ENCODE peak calls at places on chromosome 2, in five cellular contexts. C, F, O, R and L are unnamed samples.
A peak's percentile ranks its signal among the peaks of the same experiment; 100 is the strongest.

GRCh38 chr2:190342601-190343000 is 788 bp upstream of the INPP1 start:
- DNase-seq in C (no peak), F (no peak), O (no peak), R (no peak), L (no peak)

GRCh38 chr2:181891258-181891965 is at the start of gene ITPRID2:
- DNase-seq in C (peak; percentile 67), F (peak; percentile 31), O (peak; percentile 97), R (peak; percentile 94), L (peak; percentile 96)

GRCh38 chr2:10057231-10058107 is 14.1 kb downstream of the KLF11 start:
- DNase-seq in C (peak; percentile 75), F (no peak), O (peak; percentile 94), R (peak; percentile 84), L (peak; percentile 82)

GRCh38 chr2:200538139-200538538 is 12.1 kb downstream of the SGO2 start:
- DNase-seq in C (no peak), F (no peak), O (no peak), R (no peak), L (no peak)

GRCh38 chr2:1168856-1169255 is 218.2 kb downstream of the SNTG2 start:
- DNase-seq in C (no peak), F (no peak), O (no peak), R (no peak), L (no peak)

GRCh38 chr2:170493698-170494097 is 221.4 kb upstream of the SP5 start:
- DNase-seq in C (no peak), F (no peak), O (no peak), R (no peak), L (no peak)

GRCh38 chr2:96899084-96899735 is 29.3 kb upstream of the SEMA4C start:
- DNase-seq in C (peak; percentile 21), F (no peak), O (no peak), R (no peak), L (no peak)

GRCh38 chr2:197179744-197180498 is 130.7 kb downstream of the ANKRD44 start:
- DNase-seq in C (peak; percentile 25), F (no peak), O (no peak), R (peak; percentile 76), L (no peak)

GRCh38 chr2:152444448-152444847 is 109.5 kb downstream of the FMNL2 start:
- DNase-seq in C (no peak), F (no peak), O (no peak), R (no peak), L (no peak)

GRCh38 chr2:5689790-5690189 is 2.4 kb upstream of the SOX11 start:
- DNase-seq in C (no peak), F (no peak), O (no peak), R (no peak), L (no peak)

GRCh38 chr2:168025487-168026203 is 221.8 kb downstream of the STK39 start:
- DNase-seq in C (no peak), F (no peak), O (no peak), R (no peak), L (no peak)

GRCh38 chr2:185835974-185836373 is 97.4 kb downstream of the FSIP2 start:
- DNase-seq in C (no peak), F (no peak), O (no peak), R (no peak), L (no peak)

GRCh38 chr2:241950878-241951331 is 81.4 kb downstream of the RTP5 start:
- DNase-seq in C (peak; percentile 35), F (peak; percentile 39), O (peak; percentile 95), R (peak; percentile 92), L (peak; percentile 89)

GRCh38 chr2:127197475-127198385 is 22.4 kb downstream of the CYP27C1 start:
- DNase-seq in C (peak; percentile 57), F (peak; percentile 30), O (peak; percentile 54), R (peak; percentile 81), L (peak; percentile 84)

GRCh38 chr2:119827866-119828507 is 68.3 kb downstream of the PTPN4 start:
- DNase-seq in C (no peak), F (no peak), O (no peak), R (no peak), L (no peak)

GRCh38 chr2:151478011-151478410 is 68.3 kb downstream of the RIF1 start:
- DNase-seq in C (no peak), F (no peak), O (no peak), R (no peak), L (no peak)

GRCh38 chr2:74685408-74685807 is 31.4 kb downstream of the SEMA4F start:
- DNase-seq in C (no peak), F (no peak), O (no peak), R (no peak), L (no peak)